ENCODE peak calls at places on chromosomes 6 and 20, in five cellular contexts. T is activated T-cell treated with anti-CD3 and anti-CD28 coated beads for 1 hour; Z is amygdala; P is GM03348; F is central memory CD8-positive, alpha-beta T cell. Y is an unnamed sample.

GRCh38 chr6:3808759-3809514 is 40.2 kb upstream of the FAM50B start:
- DNase-seq in T (no peak), Z (peak), P (peak), F (no peak), Y (no peak)

GRCh38 chr20:44495802-44496481 is 20.3 kb downstream of the TTPAL start:
- DNase-seq in T (no peak), Z (no peak), P (peak), F (no peak), Y (no peak)

GRCh38 chr6:46437671-46438221 is 53.5 kb downstream of the RCAN2 start:
- DNase-seq in T (no peak), Z (no peak), P (peak), F (no peak), Y (no peak)

GRCh38 chr6:129046526-129046925 is 163.6 kb downstream of the LAMA2 start:
- DNase-seq in T (no peak), Z (no peak), P (no peak), F (no peak), Y (no peak)

GRCh38 chr6:157652601-157653363 is 170.3 kb upstream of the SNX9 start:
- DNase-seq in T (no peak), Z (no peak), P (no peak), F (no peak), Y (no peak)

GRCh38 chr6:74431873-74432272 is 735.9 kb downstream of the CD109 start:
- DNase-seq in T (no peak), Z (no peak), P (peak), F (no peak), Y (no peak)

GRCh38 chr20:9038791-9039190 is 30.1 kb upstream of the PLCB4 start:
- DNase-seq in T (no peak), Z (no peak), P (peak), F (no peak), Y (no peak)

GRCh38 chr20:35398660-35399144 is 13.1 kb downstream of the UQCC1 start:
- DNase-seq in T (no peak), Z (no peak), P (peak), F (no peak), Y (no peak)

GRCh38 chr6:31031095-31031494 is 20.8 kb downstream of the MUC22 start:
- DNase-seq in T (no peak), Z (no peak), P (no peak), F (no peak), Y (no peak)

GRCh38 chr20:35768731-35769664 is 2.8 kb upstream of the PHF20 start:
- DNase-seq in T (no peak), Z (peak), P (peak), F (no peak), Y (peak)

GRCh38 chr6:166402582-166403277 is 20.0 kb upstream of the MPC1 start:
- DNase-seq in T (no peak), Z (no peak), P (peak), F (no peak), Y (no peak)

GRCh38 chr6:135182993-135183531 is 2.0 kb downstream of the MYB start:
- DNase-seq in T (peak), Z (no peak), P (peak), F (peak), Y (no peak)

GRCh38 chr6:122276637-122277036 is 122.8 kb upstream of the HSF2 start:
- DNase-seq in T (no peak), Z (no peak), P (no peak), F (no peak), Y (no peak)

GRCh38 chr6:98716341-98716740 is 118.0 kb upstream of the POU3F2 start:
- DNase-seq in T (no peak), Z (no peak), P (no peak), F (no peak), Y (no peak)

GRCh38 chr20:53785320-53785719 is 191.7 kb upstream of the ZNF217 start:
- DNase-seq in T (no peak), Z (no peak), P (no peak), F (no peak), Y (no peak)

GRCh38 chr6:7034055-7034454 is 73.7 kb upstream of the RREB1 start:
- DNase-seq in T (no peak), Z (no peak), P (no peak), F (no peak), Y (no peak)

GRCh38 chr20:18138639-18139583 is 1.2 kb downstream of the KAT14 start:
- DNase-seq in T (no peak), Z (no peak), P (no peak), F (no peak), Y (no peak)

Y was measured in GM12878.